ENCODE peak calls at places on chromosomes 12 and 14, in eight cellular contexts. F is A673, L is fibroblast of pulmonary artery, H is AG04449, S is spleen, R is IMR-90, Y is HFF-Myc, M is adrenal gland. X is an unnamed sample.

GRCh38 chr12:19199322-19199721 is 69.8 kb downstream of the PLEKHA5 start:
- DNase-seq in H (no peak), L (no peak), M (no peak), S (no peak), F (no peak), R (no peak), Y (no peak), X (no peak)

GRCh38 chr12:131598717-131599116 is 112.2 kb upstream of the SFSWAP start:
- DNase-seq in Y (no peak), R (no peak), F (no peak), L (no peak), H (no peak), M (no peak), S (no peak), X (no peak)

GRCh38 chr12:121789233-121789781 is 4.2 kb downstream of the RHOF start:
- DNase-seq in F (no peak), L (no peak), R (no peak), S (peak), M (no peak), H (no peak), Y (no peak), X (no peak)

GRCh38 chr12:29148958-29149690 is at the start of gene FAR2:
- DNase-seq in R (no peak), F (peak), Y (no peak), L (peak), S (peak), M (peak), H (no peak), X (no peak)

GRCh38 chr14:50061664-50062437 is 54.5 kb downstream of the VCPKMT start:
- DNase-seq in H (no peak), F (peak), M (peak), S (peak), R (peak), Y (peak), L (peak), X (no peak)

GRCh38 chr12:49536526-49537195 is 2.2 kb upstream of the KCNH3 start:
- DNase-seq in M (no peak), L (no peak), H (no peak), Y (no peak), S (peak), R (no peak), F (no peak), X (no peak)

GRCh38 chr12:92745874-92746553 is 43.2 kb downstream of the PLEKHG7 start:
- DNase-seq in S (no peak), Y (peak), F (peak), R (peak), H (peak), L (peak), M (peak), X (peak)

GRCh38 chr14:74882103-74882920 is 596 bp downstream of the DLST start:
- DNase-seq in S (no peak), M (peak), F (peak), Y (no peak), H (no peak), L (peak), R (peak), X (no peak)

GRCh38 chr14:35750202-35750904 is 58.7 kb downstream of the RALGAPA1 start:
- DNase-seq in F (no peak), M (no peak), H (no peak), L (no peak), Y (no peak), R (no peak), S (no peak), X (no peak)

GRCh38 chr14:52351191-52351560 is 37.1 kb downstream of the PTGER2 start:
- DNase-seq in L (peak), S (no peak), H (no peak), Y (no peak), F (no peak), M (no peak), R (peak), X (no peak)

GRCh38 chr12:124762791-124763593 is 100.7 kb downstream of the SCARB1 start:
- DNase-seq in H (no peak), F (no peak), S (no peak), Y (no peak), M (no peak), L (no peak), R (no peak), X (no peak)

DNA sequence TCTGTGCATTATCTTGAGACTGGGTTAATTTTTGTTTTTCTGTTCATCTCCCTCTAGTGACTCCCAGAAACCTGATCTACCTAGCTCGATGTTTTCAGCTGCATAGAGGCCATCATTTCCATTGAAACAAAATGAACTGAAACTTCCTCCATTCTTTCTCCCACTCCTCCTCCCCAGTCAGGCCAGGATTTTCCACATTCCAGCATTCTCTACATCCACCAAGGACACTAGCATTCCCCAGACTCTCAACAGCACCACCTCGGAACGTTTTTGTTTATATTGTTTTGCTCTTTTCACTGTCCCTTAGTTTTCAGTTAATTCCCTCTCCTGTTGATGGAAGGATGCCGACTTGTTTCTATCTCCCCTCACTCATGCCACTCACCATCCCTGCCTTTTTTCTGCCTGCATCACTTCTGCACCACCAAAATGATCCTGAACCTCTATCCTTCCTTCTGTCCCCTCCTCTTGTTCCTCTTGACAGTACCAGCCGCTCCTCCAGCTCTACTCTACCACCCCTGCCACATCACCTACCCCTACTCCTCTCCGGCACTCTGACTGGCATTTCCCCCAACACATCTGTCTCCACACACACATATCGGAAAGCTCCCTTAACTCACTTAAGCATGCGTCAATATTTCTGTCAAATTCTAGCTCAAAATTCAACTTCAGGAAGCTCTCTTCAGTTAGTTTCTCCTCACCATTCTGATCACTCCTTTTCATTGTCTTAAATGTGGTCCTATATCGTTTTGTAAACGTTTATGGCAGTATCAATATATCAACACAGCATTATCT is 13.2 kb downstream of the OR6S1 start:
- DNase-seq in R (no peak), H (no peak), M (no peak), Y (no peak), S (no peak), L (no peak), F (no peak), X (no peak)
- H3K4me3 ChIP-seq in R (no peak), H (no peak), M (no peak), Y (no peak), S (no peak), L (no peak), F (no peak), X (no peak)

GRCh38 chr14:104689620-104690265 is 325 bp downstream of the INF2 start:
- DNase-seq in S (no peak), H (no peak), F (no peak), Y (no peak), R (no peak), L (no peak), M (no peak), X (no peak)

GRCh38 chr14:104690266-104690711 is 871 bp downstream of the INF2 start:
- DNase-seq in F (no peak), H (no peak), S (no peak), L (no peak), R (no peak), M (no peak), Y (no peak), X (no peak)

GRCh38 chr14:104688505-104688754 is 988 bp upstream of the INF2 start:
- DNase-seq in R (no peak), F (no peak), S (no peak), M (no peak), H (no peak), Y (no peak), L (no peak), X (no peak)

GRCh38 chr14:104687601-104688504 is 1.6 kb upstream of the INF2 start:
- DNase-seq in Y (no peak), L (peak), S (no peak), F (no peak), H (no peak), M (peak), R (no peak), X (peak)

DNA sequence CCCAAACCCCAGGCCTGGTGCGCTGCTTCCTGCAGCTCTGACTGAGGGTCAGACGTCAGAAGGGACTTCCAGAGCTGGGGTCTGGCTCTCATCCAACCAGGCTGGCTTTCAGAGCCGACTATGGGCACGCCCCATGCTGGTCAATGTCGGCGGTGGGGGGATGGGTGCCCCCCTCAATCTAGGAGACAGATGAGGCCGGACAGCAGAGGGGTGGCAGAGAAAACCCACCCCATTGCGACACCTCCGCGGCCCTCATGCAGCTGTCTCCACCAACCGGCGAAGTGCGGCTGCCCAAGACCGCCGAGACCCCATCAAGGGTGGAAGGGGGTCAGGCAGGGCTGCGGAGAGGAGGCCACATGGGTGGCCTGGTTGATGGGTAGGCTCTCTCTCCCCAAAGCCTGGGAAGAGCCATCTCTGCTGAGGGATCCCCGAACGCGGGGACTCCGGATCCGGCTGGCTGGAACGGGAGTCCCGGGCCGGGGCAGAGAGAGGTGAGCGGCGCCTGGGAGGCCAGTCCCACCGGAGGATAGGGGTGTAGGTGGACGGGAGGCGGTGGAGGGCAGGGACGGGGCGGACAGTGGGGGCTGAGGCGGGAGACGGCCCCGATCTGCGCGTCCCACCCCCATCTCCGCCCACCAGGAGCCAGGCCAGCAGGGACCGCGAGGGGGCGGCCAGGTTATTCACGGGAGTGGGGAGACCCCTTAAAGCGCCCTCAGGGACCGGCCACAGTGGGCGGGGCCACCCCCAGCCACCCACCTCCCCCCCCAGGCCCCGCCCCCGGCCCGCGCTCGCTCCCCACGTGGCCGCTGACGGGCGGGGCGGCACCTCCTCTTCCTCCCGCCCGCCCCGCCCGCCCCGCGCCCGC is at the start of gene INF2:
- DNase-seq in L (peak), S (peak), R (peak), Y (no peak), M (peak), F (peak), H (no peak), X (no peak)
- TF ChIP-seq CTCF in L (no peak), S (no peak), R (no peak), Y (no peak), M (no peak), F (no peak), H (no peak), X (no peak)

DNA sequence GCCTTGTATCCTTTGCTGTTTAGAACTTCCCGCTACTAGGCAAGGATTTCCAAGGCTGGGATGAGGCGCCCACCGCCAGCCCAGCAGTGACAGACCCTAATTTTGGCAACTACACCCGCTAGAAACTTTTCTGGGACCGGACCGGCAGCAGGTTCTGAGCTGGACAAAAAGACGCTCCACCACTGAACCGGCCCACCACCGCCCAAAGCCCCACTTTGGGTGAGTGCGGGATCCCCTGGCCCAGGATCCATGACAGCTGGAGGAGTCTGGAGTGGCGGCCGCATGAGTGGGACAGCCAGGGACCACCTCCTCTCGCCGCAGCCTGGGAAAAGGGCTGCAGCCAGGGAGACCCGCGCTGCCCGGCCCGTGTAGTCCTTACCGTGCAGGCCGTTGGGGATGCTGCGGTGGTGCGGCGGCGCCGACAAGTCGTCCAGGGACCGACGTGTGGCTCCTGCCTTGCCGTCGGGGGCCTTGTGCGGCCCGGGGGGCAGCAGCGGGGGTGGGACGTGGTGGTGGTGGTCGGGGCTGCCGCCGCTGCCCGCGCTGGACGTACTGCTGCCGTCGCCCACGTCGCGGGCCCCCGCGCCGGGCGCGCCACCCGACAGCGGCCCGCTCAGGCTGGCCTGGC is 1.1 kb downstream of the CCDC85C start:
- DNase-seq in Y (no peak), L (no peak), M (no peak), H (no peak), R (no peak), F (no peak), S (peak), X (no peak)
- H3K4me3 ChIP-seq in Y (peak), L (peak), M (no peak), H (peak), R (peak), F (peak), S (peak), X (peak)

DNA sequence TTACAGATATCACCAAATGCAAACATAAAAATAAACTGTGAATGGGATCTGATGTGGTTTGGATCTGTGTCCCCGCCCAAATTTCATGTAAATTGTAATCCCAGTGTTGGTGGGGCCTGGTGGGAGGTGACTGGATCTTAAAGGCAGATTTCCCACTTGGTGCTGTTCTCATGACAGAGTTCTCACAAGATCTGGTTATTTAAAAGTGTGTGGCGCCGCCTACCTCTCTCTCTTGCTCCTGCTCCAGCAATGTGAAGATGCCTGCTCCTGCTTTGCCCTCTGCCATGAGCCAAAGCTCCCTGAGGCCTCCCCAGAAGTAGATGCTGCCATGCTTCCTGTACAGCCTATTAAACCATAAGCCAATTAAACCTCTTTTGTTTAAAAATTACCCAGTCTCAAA is 47.8 kb downstream of the SLC25A21 start:
- DNase-seq in H (no peak), R (no peak), F (peak), L (no peak), M (no peak), S (no peak), Y (no peak), X (no peak)
- TF ChIP-seq CTCF in H (no peak), R (no peak), F (peak), L (no peak), M (no peak), S (no peak), Y (no peak), X (no peak)

GRCh38 chr14:101315802-101316296 is 245.4 kb upstream of the DIO3 start:
- DNase-seq in R (no peak), Y (no peak), F (no peak), S (no peak), H (no peak), L (no peak), M (no peak), X (no peak)
- H3K4me3 ChIP-seq in R (no peak), Y (no peak), F (no peak), S (no peak), H (no peak), L (no peak), M (no peak), X (no peak)

DNA sequence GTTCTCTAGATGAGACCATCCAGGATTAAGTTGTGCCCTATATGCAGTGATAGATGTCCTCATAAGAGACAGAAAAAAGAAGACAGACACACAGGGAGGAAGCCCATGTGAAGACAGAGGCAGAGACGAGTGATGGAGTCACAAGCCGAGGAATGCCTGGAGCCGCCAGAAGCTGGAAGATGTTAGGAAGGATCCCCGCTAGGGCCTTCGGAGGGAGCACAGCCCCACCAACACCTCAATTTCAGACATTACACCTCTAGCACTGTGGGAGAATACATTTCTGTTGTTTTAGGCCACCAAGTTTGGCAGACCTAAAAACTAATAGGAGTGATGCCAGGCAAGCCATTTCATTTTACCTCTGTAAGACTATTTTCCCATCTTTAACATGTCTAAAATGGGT is 458.5 kb downstream of the MED13L start:
- DNase-seq in Y (no peak), H (no peak), F (no peak), R (no peak), M (no peak), S (no peak), L (no peak), X (no peak)
- TF ChIP-seq CTCF in Y (no peak), H (no peak), F (no peak), R (no peak), M (no peak), S (no peak), L (no peak), X (no peak)

GRCh38 chr14:48113713-48114112 is 438.3 kb upstream of the MDGA2 start:
- DNase-seq in M (no peak), Y (no peak), H (no peak), F (no peak), L (no peak), R (no peak), S (no peak), X (no peak)

DNA sequence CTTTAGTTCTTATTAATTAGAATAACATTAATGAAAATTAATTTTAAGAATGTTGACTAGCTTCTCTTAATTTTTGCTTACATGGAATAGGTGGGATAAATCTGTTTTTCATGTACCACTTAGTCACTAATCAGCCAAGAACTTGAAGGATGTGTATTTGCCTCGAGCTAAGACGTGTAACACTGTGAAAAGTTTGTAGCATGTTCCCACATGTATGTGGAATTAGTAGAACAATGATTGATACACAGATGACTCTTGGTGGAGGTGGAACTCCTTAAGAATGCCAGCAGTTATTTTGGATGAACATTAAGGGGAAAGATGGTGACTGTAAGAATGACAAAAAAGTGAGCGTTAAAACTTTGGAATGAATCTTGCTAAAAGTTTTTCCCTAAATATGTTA is 435.7 kb upstream of the MDGA2 start:
- DNase-seq in H (no peak), L (no peak), Y (no peak), F (no peak), S (no peak), M (no peak), R (no peak), X (no peak)
- H3K4me3 ChIP-seq in H (no peak), L (no peak), Y (no peak), F (no peak), S (no peak), M (no peak), R (no peak), X (no peak)

DNA sequence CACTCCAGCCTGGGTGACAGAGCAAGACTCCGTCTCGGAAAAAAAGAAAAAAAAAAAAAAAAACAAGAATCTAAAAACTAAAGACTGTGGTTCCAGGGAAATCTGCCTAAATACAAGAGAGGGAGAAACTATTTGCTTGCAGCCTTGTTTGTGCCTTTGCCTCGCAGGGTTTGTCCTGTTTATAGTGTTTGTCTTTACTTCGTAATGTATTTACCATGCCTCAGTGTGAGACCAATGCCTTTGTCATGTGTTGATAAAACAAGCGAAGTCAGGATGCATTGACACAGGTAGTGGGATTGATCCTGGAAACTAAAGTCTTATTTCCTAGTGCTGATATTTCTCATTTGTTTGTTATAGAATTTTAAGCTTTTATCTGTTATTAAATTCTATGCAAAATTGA is 199.0 kb downstream of the EXOC5 start:
- DNase-seq in Y (no peak), F (no peak), L (no peak), R (no peak), H (no peak), M (no peak), S (no peak), X (no peak)
- TF ChIP-seq CTCF in Y (no peak), F (no peak), L (no peak), R (no peak), H (no peak), M (no peak), S (no peak), X (no peak)

X was measured in kidney epithelial cell.